ENCODE peak calls at places on chromosomes 11 and 22, in four cellular contexts. J is type B pancreatic cell, U is AG10803, M is transverse colon. W is an unnamed sample.
A peak's percentile ranks its signal among the peaks of the same experiment; 100 is the strongest.

GRCh38 chr11:104333977-104334376 is 170.0 kb upstream of the PDGFD start:
- DNase-seq in J (no peak), U (no peak), M (no peak), W (no peak)

GRCh38 chr11:71384561-71384960 is 63.6 kb downstream of the DHCR7 start:
- DNase-seq in M (no peak), U (no peak), J (no peak), W (no peak)

GRCh38 chr11:99632969-99633368 is 612.2 kb downstream of the CNTN5 start:
- DNase-seq in U (no peak), M (no peak), J (no peak), W (no peak)

GRCh38 chr11:44551456-44552139 is 13.9 kb upstream of the CD82 start:
- DNase-seq in U (no peak), M (no peak), J (no peak), W (no peak)

GRCh38 chr22:40128989-40129388 is 48.7 kb upstream of the TNRC6B start:
- DNase-seq in M (peak; percentile 48), U (no peak), J (no peak), W (no peak)

GRCh38 chr22:22345781-22346180 is 101.2 kb downstream of the VPREB1 start:
- DNase-seq in J (no peak), M (no peak), U (no peak), W (no peak)

GRCh38 chr11:124194696-124195418 is 11.7 kb downstream of the OR10D3 start:
- DNase-seq in U (peak; percentile 54), M (peak; percentile 65), J (no peak), W (peak; percentile 21)

GRCh38 chr11:3823762-3824506 is 15.6 kb downstream of the PGAP2 start:
- DNase-seq in M (no peak), J (no peak), U (no peak), W (no peak)

GRCh38 chr22:31852691-31853370 is 91.5 kb upstream of the YWHAH start:
- DNase-seq in U (peak; percentile 37), J (no peak), M (no peak), W (no peak)

GRCh38 chr11:61160487-61161189 is 588 bp downstream of the VPS37C start:
- DNase-seq in M (no peak), U (no peak), J (no peak), W (no peak)

GRCh38 chr11:88508808-88509581 is 171.5 kb upstream of the CTSC start:
- DNase-seq in J (no peak), M (peak; percentile 10), U (peak; percentile 19), W (no peak)

GRCh38 chr11:26830757-26831156 is 108.9 kb upstream of the SLC5A12 start:
- DNase-seq in M (no peak), J (no peak), U (peak; percentile 81), W (no peak)

GRCh38 chr11:26227311-26227710 is 104.6 kb upstream of the ANO3 start:
- DNase-seq in M (no peak), J (no peak), U (peak; percentile 88), W (peak; percentile 82)

GRCh38 chr11:102813484-102813883 is 15.5 kb upstream of the MMP1 start:
- DNase-seq in J (no peak), U (no peak), M (no peak), W (no peak)

GRCh38 chr22:50079689-50080465 is 5.3 kb downstream of the MLC1 start:
- DNase-seq in J (no peak), M (no peak), U (no peak), W (no peak)

GRCh38 chr22:27919943-27920755 is 1.1 kb upstream of the PITPNB start:
- DNase-seq in U (peak; percentile 77), M (no peak), J (no peak), W (peak; percentile 32)

GRCh38 chr22:46001046-46001425 is 24.1 kb upstream of the WNT7B start:
- DNase-seq in M (no peak), U (no peak), J (no peak), W (no peak)

GRCh38 chr11:13207665-13208594 is 69.7 kb upstream of the BMAL1 start:
- DNase-seq in U (peak; percentile 85), J (no peak), M (peak; percentile 40), W (peak; percentile 54)

GRCh38 chr11:130145975-130146776 is 13.4 kb upstream of the ST14 start:
- DNase-seq in M (peak; percentile 88), U (no peak), J (no peak), W (peak; percentile 27)
- TF ChIP-seq CTCF in M (no peak), U (no peak), J (no peak), W (peak; percentile 51)

GRCh38 chr11:62432695-62433094 is 13.9 kb downstream of the SCGB1A1 start:
- DNase-seq in M (no peak), J (no peak), U (no peak), W (no peak)
- TF ChIP-seq CTCF in M (no peak), J (no peak), U (no peak), W (no peak)

DNA sequence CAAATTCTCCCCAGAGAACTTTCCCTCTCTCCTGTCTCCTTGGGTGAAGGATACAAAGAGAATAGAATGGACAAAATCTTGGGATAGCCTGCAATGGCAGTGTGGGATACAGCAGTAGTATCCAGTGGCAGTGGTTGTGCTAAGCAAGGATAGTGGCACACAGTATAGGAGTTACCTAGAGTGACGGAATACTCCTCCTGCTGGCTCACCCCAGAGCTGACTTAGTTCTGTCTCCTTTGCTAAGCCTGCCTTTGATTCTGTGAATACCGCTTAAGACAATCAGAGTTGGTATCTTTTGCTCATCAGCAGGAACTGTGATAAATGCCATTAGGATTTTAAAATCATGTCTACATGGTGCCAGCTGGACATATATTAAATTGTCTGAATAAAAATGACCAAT is 404.3 kb downstream of the JRKL start:
- DNase-seq in U (no peak), M (no peak), J (no peak), W (no peak)
- TF ChIP-seq CTCF in U (no peak), M (no peak), J (no peak), W (peak; percentile 31)

GRCh38 chr11:14793546-14793945 is 98.5 kb downstream of the CYP2R1 start:
- DNase-seq in J (no peak), U (no peak), M (no peak), W (no peak)

GRCh38 chr11:14784230-14784629 is 107.8 kb downstream of the CYP2R1 start:
- DNase-seq in M (no peak), U (no peak), J (no peak), W (no peak)

GRCh38 chr11:14789879-14790484 is 102.0 kb downstream of the CYP2R1 start:
- DNase-seq in J (no peak), M (no peak), U (no peak), W (peak; percentile 3)
- TF ChIP-seq CTCF in J (peak; percentile 63), M (peak; percentile 37), U (peak; percentile 60), W (peak; percentile 70)

W was measured in HFFc6.